ENCODE peak calls at places on chromosomes 3 and 15, in eight cellular contexts. A is psoas muscle, H is tibial artery, Z is esophagus squamous epithelium, U is fibroblast of the aortic adventitia, F is RWPE1, C is body of pancreas, Y is sigmoid colon. W is an unnamed sample.

GRCh38 chr3:187290561-187290960 is 976 bp downstream of the MASP1 start:
- DNase-seq in Z (no peak), U (no peak), C (no peak), A (no peak), Y (no peak), H (no peak), F (no peak), W (no peak)

GRCh38 chr15:67096536-67097294 is 31.3 kb downstream of the SMAD3 start:
- DNase-seq in H (no peak), F (no peak), Y (no peak), A (no peak), U (no peak), Z (no peak), C (no peak), W (peak)

GRCh38 chr3:73786346-73786807 is 161.6 kb upstream of the PDZRN3 start:
- DNase-seq in F (peak), A (peak), U (peak), C (no peak), Y (no peak), H (peak), Z (no peak), W (peak)

GRCh38 chr3:16884084-16884747 is 539 bp upstream of the PLCL2 start:
- DNase-seq in C (peak), U (no peak), H (peak), A (peak), F (no peak), Z (no peak), Y (peak), W (no peak)

GRCh38 chr3:45870099-45870498 is 16.2 kb upstream of the CCR9 start:
- DNase-seq in Y (no peak), A (no peak), Z (no peak), F (no peak), H (no peak), U (no peak), C (no peak), W (no peak)

GRCh38 chr3:23949784-23950183 is 4.7 kb downstream of the NR1D2 start:
- DNase-seq in U (no peak), C (peak), H (peak), F (no peak), Z (no peak), Y (no peak), A (peak), W (no peak)

GRCh38 chr15:89108865-89109660 is 20.8 kb downstream of the ABHD2 start:
- DNase-seq in A (no peak), F (no peak), Y (peak), U (no peak), H (no peak), Z (no peak), C (no peak), W (no peak)

GRCh38 chr3:140469491-140469890 is 208.4 kb upstream of the TRIM42 start:
- DNase-seq in H (no peak), Z (no peak), C (no peak), A (no peak), Y (no peak), F (peak), U (peak), W (peak)

GRCh38 chr15:64897345-64897985 is 14.2 kb upstream of the ANKDD1A start:
- DNase-seq in H (peak), F (peak), Z (no peak), A (peak), Y (peak), C (peak), U (peak), W (peak)

GRCh38 chr3:172980849-172981248 is 160.2 kb downstream of the SPATA16 start:
- DNase-seq in Z (no peak), U (peak), C (no peak), A (no peak), F (no peak), H (no peak), Y (no peak), W (peak)

GRCh38 chr3:166471074-166471753 is 634.0 kb upstream of the BCHE start:
- DNase-seq in Z (no peak), H (no peak), U (no peak), Y (no peak), A (no peak), F (no peak), C (no peak), W (no peak)

GRCh38 chr3:133271491-133271890 is 128.4 kb upstream of the BFSP2 start:
- DNase-seq in C (no peak), A (no peak), F (no peak), U (no peak), Y (no peak), H (no peak), Z (no peak), W (peak)

GRCh38 chr15:75107905-75108838 is 84.8 kb downstream of the PPCDC start:
- DNase-seq in F (peak), C (no peak), H (no peak), Y (no peak), U (peak), A (no peak), Z (no peak), W (peak)

GRCh38 chr3:148856404-148856803 is 8.7 kb upstream of the CPA3 start:
- DNase-seq in F (no peak), Z (no peak), A (no peak), U (no peak), Y (peak), H (peak), C (no peak), W (no peak)

GRCh38 chr3:188842628-188843027 is 329.1 kb upstream of the TPRG1 start:
- DNase-seq in U (peak), H (no peak), F (no peak), Y (no peak), A (no peak), C (no peak), Z (no peak), W (peak)

GRCh38 chr15:31304074-31304648 is 22.5 kb upstream of the KLF13 start:
- DNase-seq in U (no peak), F (no peak), Y (peak), C (no peak), A (no peak), Z (no peak), H (no peak), W (no peak)

GRCh38 chr15:31304736-31305365 is 21.8 kb upstream of the KLF13 start:
- DNase-seq in F (no peak), H (no peak), C (no peak), A (no peak), U (no peak), Y (peak), Z (no peak), W (no peak)

GRCh38 chr15:31302778-31303433 is 23.7 kb upstream of the KLF13 start:
- DNase-seq in A (no peak), Y (peak), H (no peak), U (no peak), C (no peak), F (no peak), Z (no peak), W (no peak)

GRCh38 chr15:31302029-31302657 is 24.5 kb upstream of the KLF13 start:
- DNase-seq in Y (peak), A (no peak), Z (no peak), H (no peak), F (no peak), U (no peak), C (no peak), W (no peak)

GRCh38 chr15:31303434-31304073 is 23.1 kb upstream of the KLF13 start:
- DNase-seq in Z (no peak), Y (peak), U (peak), H (peak), F (peak), A (peak), C (no peak), W (peak)
- TF ChIP-seq CTCF in Z (no peak), Y (no peak), U (no peak), H (no peak), F (no peak), A (no peak), C (no peak), W (no peak)

GRCh38 chr3:154040283-154040682 is 80.9 kb upstream of the ARHGEF26 start:
- DNase-seq in C (no peak), Z (no peak), H (no peak), U (peak), A (no peak), F (peak), Y (no peak), W (peak)
- TF ChIP-seq CTCF in C (no peak), Z (no peak), H (peak), U (peak), A (no peak), F (peak), Y (no peak), W (peak)

DNA sequence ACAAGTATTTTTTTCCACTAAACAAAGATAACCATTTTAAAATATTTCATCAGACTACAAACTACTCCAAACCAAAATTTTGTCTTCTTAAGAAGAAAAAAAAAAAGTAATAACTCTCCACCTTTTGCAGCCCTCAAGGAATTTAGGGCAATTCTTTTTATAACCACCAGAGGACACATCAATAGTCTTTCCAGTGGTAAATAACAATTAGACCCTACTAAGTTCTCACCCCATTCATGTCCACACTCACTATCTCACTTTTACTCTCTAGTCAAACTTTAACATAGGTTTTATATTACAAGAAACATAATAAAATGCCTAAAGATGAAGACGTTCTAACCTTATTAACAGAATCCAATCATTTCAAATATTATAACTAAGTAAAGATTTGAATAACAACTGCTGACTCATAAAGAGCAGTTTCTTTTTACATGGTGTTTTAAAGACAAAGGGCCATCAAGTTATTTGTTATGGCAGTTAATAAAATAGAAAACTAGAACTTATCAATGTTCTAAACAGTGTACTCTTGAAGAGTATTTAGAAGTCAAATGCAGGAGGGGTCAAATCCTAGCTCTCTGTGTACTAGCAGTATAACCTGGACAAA is 33.0 kb downstream of the CCDC39 start:
- DNase-seq in U (peak), H (no peak), A (no peak), Z (no peak), F (peak), C (no peak), Y (no peak), W (peak)
- TF ChIP-seq CTCF in U (peak), H (no peak), A (no peak), Z (no peak), F (peak), C (peak), Y (no peak), W (peak)

DNA sequence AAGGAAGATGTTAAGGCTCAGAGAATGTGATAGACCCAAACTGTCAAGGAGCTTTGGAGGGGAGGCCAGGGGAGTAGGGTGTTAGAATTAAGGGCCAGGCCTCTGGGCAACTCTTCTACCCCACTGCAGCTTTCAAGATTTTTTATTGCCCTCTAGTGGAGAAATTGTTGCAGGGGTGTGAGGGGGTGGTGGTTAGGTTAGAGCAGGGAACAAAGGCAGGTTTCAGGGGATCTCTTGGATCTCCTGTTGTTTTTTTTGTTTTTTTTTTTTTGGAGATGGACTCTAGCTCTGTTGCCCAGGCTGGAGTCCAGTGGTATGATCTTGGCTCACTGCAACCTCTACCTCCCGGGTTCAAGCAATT is 1.4 kb upstream of the SEC13 start:
- DNase-seq in F (peak), H (no peak), U (no peak), A (no peak), Z (no peak), Y (no peak), C (no peak), W (peak)
- TF ChIP-seq CTCF in F (no peak), H (no peak), U (peak), A (peak), Z (no peak), Y (no peak), C (no peak), W (peak)

DNA sequence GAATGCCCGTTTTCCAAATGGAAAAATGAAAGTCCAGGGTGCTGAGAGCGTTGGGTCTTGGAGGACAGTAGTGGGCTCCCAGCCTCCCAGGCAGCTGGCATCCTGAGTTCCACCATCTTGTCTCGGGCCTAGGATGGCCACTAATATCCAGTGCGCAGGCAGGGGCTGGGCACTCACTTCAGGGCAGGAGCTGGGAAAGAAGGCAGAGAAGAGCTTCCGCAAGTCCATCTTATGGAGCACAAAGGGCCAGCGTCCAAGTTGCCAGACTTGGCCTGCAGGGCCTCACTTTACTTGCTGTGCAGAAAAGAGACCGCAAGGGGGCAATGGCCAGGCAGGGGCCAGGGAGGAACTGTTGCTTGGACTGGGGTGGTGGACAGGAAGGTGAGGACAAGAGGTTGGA is 46.1 kb downstream of the IQSEC1 start:
- DNase-seq in Y (no peak), U (no peak), Z (no peak), A (no peak), F (no peak), H (no peak), C (no peak), W (no peak)
- TF ChIP-seq CTCF in Y (no peak), U (no peak), Z (no peak), A (no peak), F (no peak), H (no peak), C (no peak), W (no peak)

DNA sequence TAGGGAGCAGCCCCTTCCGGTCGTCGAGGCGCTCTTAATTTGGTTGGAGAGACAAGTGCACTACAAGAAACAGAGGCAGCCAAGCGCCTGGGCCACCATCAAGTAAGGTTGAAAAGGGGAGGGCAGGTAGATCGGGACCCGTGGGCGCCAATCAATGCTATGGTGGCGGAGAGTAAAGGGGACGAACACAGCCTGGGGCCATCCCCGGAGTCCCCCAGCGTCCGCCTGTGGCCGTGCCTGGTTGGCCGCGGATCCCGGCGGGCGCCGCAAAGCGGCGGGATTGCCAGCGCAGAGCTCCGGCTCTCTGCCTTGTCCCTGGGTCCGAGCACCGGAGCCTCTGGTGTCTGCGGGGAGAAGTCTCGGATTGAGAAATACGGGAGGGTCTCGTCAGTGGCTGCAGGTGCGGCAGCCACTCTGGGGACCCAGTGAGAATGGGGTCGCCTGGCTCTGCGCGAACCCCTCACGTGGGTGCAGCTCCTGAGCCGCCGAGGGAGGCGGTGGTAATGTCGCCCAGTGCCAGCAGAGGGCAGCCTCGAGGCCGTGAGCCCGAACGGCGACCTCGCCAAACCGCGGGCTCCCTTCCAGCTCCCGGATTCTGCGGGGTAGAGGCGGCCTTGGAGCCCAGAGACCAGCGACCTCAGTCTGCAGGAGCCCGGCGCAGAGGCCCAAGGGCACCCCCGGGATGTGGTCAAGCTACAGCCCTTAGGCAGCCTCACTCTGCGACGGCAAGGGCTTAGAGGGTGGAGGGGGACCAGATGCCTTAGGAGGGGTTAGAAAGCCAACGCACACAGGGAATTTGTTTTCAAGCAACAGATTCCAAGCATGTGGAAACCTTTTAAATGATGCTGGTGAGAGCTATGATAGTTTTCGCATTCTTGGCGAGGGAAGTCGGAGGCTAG is 10.8 kb downstream of the FOXL2 start:
- DNase-seq in U (peak), A (peak), H (peak), C (peak), Z (no peak), F (peak), Y (peak), W (peak)
- TF ChIP-seq CTCF in U (peak), A (peak), H (peak), C (peak), Z (peak), F (peak), Y (peak), W (peak)